ENCODE peak calls at places on chromosome 4, in five cellular contexts. F is NCI-H1048, U is esophagus squamous epithelium, X is C1 segment of cervical spinal cord, E is NCI-H510A treated with DMSO at 0.1 percent for 48 hours. I is an unnamed sample.

GRCh38 chr4:69054578-69055200 is 41.6 kb upstream of the UGT2B7 start:
- DNase-seq in F (no peak), U (no peak), X (no peak), E (no peak), I (no peak)

GRCh38 chr4:35459045-35459444 is 785.3 kb downstream of the ARAP2 start:
- DNase-seq in F (no peak), U (no peak), X (no peak), E (no peak), I (no peak)

GRCh38 chr4:10074767-10075105 is 41.9 kb downstream of the WDR1 start:
- DNase-seq in F (no peak), U (no peak), X (no peak), E (no peak), I (no peak)

GRCh38 chr4:7197910-7198309 is 5.6 kb downstream of the SORCS2 start:
- DNase-seq in F (no peak), U (no peak), X (no peak), E (no peak), I (no peak)

GRCh38 chr4:118235726-118236125 is 117.1 kb downstream of the PRSS12 start:
- DNase-seq in F (no peak), U (no peak), X (no peak), E (no peak), I (no peak)

GRCh38 chr4:158042591-158043030 is 130.2 kb downstream of the GASK1B start:
- DNase-seq in F (no peak), U (no peak), X (no peak), E (no peak), I (no peak)

GRCh38 chr4:10205223-10205622 is 88.6 kb upstream of the WDR1 start:
- DNase-seq in F (no peak), U (no peak), X (no peak), E (no peak), I (no peak)

GRCh38 chr4:127642169-127642568 is 9.4 kb downstream of the INTU start:
- DNase-seq in F (no peak), U (no peak), X (no peak), E (no peak), I (no peak)

GRCh38 chr4:95674451-95675095 is 125.8 kb upstream of the UNC5C start:
- DNase-seq in F (no peak), U (no peak), X (no peak), E (no peak), I (no peak)

I was measured in activated CD4-positive, alpha-beta T cell treated with anti-CD3 and anti-CD28 coated beads, Interleukin-2, amount 50 U/mL, for 4 hours.